ENCODE peak calls at places on chromosomes 6 and 20, in ten cellular contexts. A is stimulated activated CD4-positive, alpha-beta T cell treated with anti-CD3 and anti-CD28 coated beads, TNF-alpha, amount 100 ng/mL, for 1 hour; Q is LoVo; N is activated effector memory CD4-positive, alpha-beta T cell treated with Interleukin-2 at 50 U/mL for 16 hours; O is anterior cingulate cortex; X is cerebellar cortex; E is mesendoderm; T is NT2/D1; W is HCT116; H is H54. M is an unnamed sample.

GRCh38 chr6:7932625-7933024 is 22.0 kb upstream of the TXNDC5 start:
- DNase-seq in H (no peak), T (no peak), Q (no peak), X (no peak), W (no peak), E (no peak), A (no peak), N (no peak), O (no peak), M (no peak)

GRCh38 chr6:1464796-1465348 is 75.5 kb downstream of the FOXF2 start:
- DNase-seq in N (no peak), Q (no peak), O (no peak), T (no peak), X (no peak), E (no peak), A (no peak), W (no peak), H (no peak), M (no peak)

GRCh38 chr20:3728354-3728753 is 4.1 kb upstream of the HSPA12B start:
- DNase-seq in T (no peak), Q (no peak), A (no peak), X (no peak), E (no peak), W (no peak), O (no peak), N (no peak), H (no peak), M (no peak)

GRCh38 chr6:41546866-41547798 is 951 bp downstream of the FOXP4 start:
- DNase-seq in A (no peak), Q (peak; percentile 19), H (peak; percentile 63), E (peak; percentile 75), X (peak; percentile 12), W (no peak), T (no peak), N (no peak), O (peak; percentile 13), M (no peak)

GRCh38 chr6:10411131-10411914 is 3.6 kb downstream of the TFAP2A start:
- DNase-seq in X (no peak), O (no peak), E (peak; percentile 59), Q (no peak), W (no peak), A (no peak), T (no peak), H (no peak), N (no peak), M (no peak)

GRCh38 chr6:89048985-89049384 is 31.6 kb upstream of the PNRC1 start:
- DNase-seq in X (no peak), A (no peak), N (no peak), W (no peak), E (no peak), O (no peak), H (no peak), Q (no peak), T (no peak), M (no peak)

GRCh38 chr6:1708141-1708540 is 98.4 kb downstream of the FOXC1 start:
- DNase-seq in N (no peak), X (no peak), T (no peak), W (no peak), O (no peak), H (no peak), E (no peak), A (no peak), Q (no peak), M (no peak)

GRCh38 chr20:1718604-1719384 is 61.2 kb upstream of the SIRPG start:
- DNase-seq in T (no peak), X (no peak), W (peak; percentile 19), N (no peak), Q (no peak), E (no peak), H (peak; percentile 29), O (no peak), A (no peak), M (peak; percentile 18)

GRCh38 chr20:4401601-4402000 is 320.1 kb upstream of the PRND start:
- DNase-seq in A (no peak), W (no peak), N (no peak), T (no peak), H (no peak), E (peak; percentile 2), X (no peak), Q (no peak), O (no peak), M (no peak)

GRCh38 chr20:45972500-45973183 is 639 bp upstream of the ZNF335 start:
- DNase-seq in H (no peak), Q (peak; percentile 98), T (no peak), A (no peak), O (no peak), N (no peak), E (no peak), X (no peak), W (no peak), M (no peak)

GRCh38 chr20:52312131-52312729 is 120.7 kb upstream of the ZFP64 start:
- DNase-seq in Q (peak; percentile 49), E (peak; percentile 68), O (no peak), W (peak; percentile 54), X (peak; percentile 67), A (peak; percentile 24), N (peak; percentile 19), T (peak; percentile 61), H (peak; percentile 23), M (peak; percentile 57)

GRCh38 chr6:18317850-18318249 is 53.5 kb upstream of the DEK start:
- DNase-seq in T (no peak), O (no peak), N (no peak), Q (no peak), A (no peak), W (no peak), E (no peak), H (no peak), X (no peak), M (no peak)

GRCh38 chr6:143958839-143959399 is 49.1 kb downstream of the PLAGL1 start:
- DNase-seq in W (no peak), A (no peak), Q (no peak), H (no peak), T (peak; percentile 90), N (no peak), X (no peak), E (peak; percentile 96), O (no peak), M (no peak)

GRCh38 chr6:156828280-156828703 is 51.1 kb downstream of the ARID1B start:
- DNase-seq in H (peak; percentile 40), T (no peak), A (no peak), N (no peak), Q (peak; percentile 24), W (peak; percentile 57), O (no peak), E (peak; percentile 91), X (no peak), M (no peak)

GRCh38 chr20:40564997-40565680 is 123.9 kb downstream of the MAFB start:
- DNase-seq in E (peak; percentile 61), O (no peak), A (no peak), W (peak; percentile 71), X (no peak), H (peak; percentile 51), Q (peak; percentile 73), T (no peak), N (no peak), M (no peak)

GRCh38 chr6:20991910-20992309 is 457.7 kb downstream of the CDKAL1 start:
- DNase-seq in H (no peak), Q (no peak), O (no peak), X (no peak), T (no peak), E (no peak), A (no peak), W (no peak), N (no peak), M (no peak)

GRCh38 chr20:44747166-44748004 is 1.7 kb downstream of the KCNK15 start:
- DNase-seq in H (peak; percentile 91), A (peak; percentile 15), O (peak; percentile 60), T (peak; percentile 84), X (peak; percentile 88), W (peak; percentile 89), E (peak; percentile 94), Q (peak; percentile 84), N (peak; percentile 18), M (peak; percentile 62)

GRCh38 chr6:129766959-129767728 is 57.2 kb upstream of the ARHGAP18 start:
- DNase-seq in H (no peak), N (peak; percentile 48), E (peak; percentile 78), Q (peak; percentile 55), X (peak; percentile 37), O (peak; percentile 54), T (peak; percentile 13), A (no peak), W (no peak), M (no peak)

GRCh38 chr20:38032585-38033329 is 499 bp downstream of the TTI1 start:
- DNase-seq in H (no peak), X (no peak), Q (no peak), T (no peak), O (no peak), W (no peak), E (no peak), A (peak; percentile 3), N (no peak), M (no peak)

GRCh38 chr6:87071683-87072082 is 23.2 kb downstream of the CGA start:
- DNase-seq in E (no peak), N (no peak), H (no peak), X (no peak), O (no peak), A (no peak), T (no peak), Q (no peak), W (no peak), M (no peak)

GRCh38 chr6:4638641-4639040 is 137.6 kb upstream of the CDYL start:
- DNase-seq in E (no peak), A (no peak), W (no peak), H (no peak), T (no peak), Q (no peak), X (no peak), O (no peak), N (no peak), M (no peak)

GRCh38 chr20:10312111-10312510 is 93.5 kb downstream of the SNAP25 start:
- DNase-seq in W (no peak), T (no peak), X (no peak), E (peak; percentile 18), H (no peak), N (no peak), A (no peak), Q (no peak), O (no peak), M (no peak)

GRCh38 chr6:74087898-74088297 is 391.9 kb downstream of the CD109 start:
- DNase-seq in E (peak; percentile 2), W (peak; percentile 6), O (no peak), X (no peak), H (no peak), Q (no peak), A (no peak), T (no peak), N (no peak), M (no peak)

GRCh38 chr6:148317739-148318138 is 24.9 kb upstream of the SASH1 start:
- DNase-seq in H (no peak), A (no peak), X (no peak), N (no peak), O (no peak), E (no peak), Q (no peak), T (no peak), W (no peak), M (no peak)

GRCh38 chr6:98014791-98015201 is 731.8 kb upstream of the MMS22L start:
- DNase-seq in A (no peak), N (no peak), H (no peak), O (no peak), E (peak; percentile 3), T (no peak), Q (no peak), X (no peak), W (no peak), M (no peak)

GRCh38 chr6:37783831-37784584 is 35.5 kb upstream of the ZFAND3 start:
- DNase-seq in N (no peak), E (peak; percentile 45), O (peak; percentile 19), H (no peak), A (no peak), T (no peak), X (peak; percentile 45), W (no peak), Q (no peak), M (peak; percentile 36)

GRCh38 chr6:144314003-144314485 is 28.9 kb downstream of the UTRN start:
- DNase-seq in H (no peak), A (no peak), W (no peak), X (peak; percentile 6), Q (no peak), T (no peak), O (no peak), E (no peak), N (no peak), M (peak; percentile 55)

GRCh38 chr6:11714116-11714797 is 64.3 kb downstream of the ADTRP start:
- DNase-seq in E (no peak), T (no peak), X (no peak), Q (no peak), N (peak; percentile 19), A (no peak), O (no peak), H (no peak), W (no peak), M (no peak)

M was measured in tibial nerve.